ENCODE peak calls at places on chromosomes 3 and 15, in five cellular contexts. I is A549, P is stomach, S is tibial nerve, C is ovary. A is an unnamed sample.

GRCh38 chr15:70486451-70487379 is 276.6 kb downstream of the UACA start:
- DNase-seq in I (no peak), P (no peak), S (no peak), C (no peak), A (peak)

GRCh38 chr3:188165596-188165995 is 11.6 kb downstream of the LPP start:
- DNase-seq in I (peak), P (no peak), S (no peak), C (no peak), A (no peak)

GRCh38 chr15:90143176-90143655 is 40.9 kb upstream of the IDH2 start:
- DNase-seq in I (peak), P (peak), S (no peak), C (peak), A (peak)

GRCh38 chr15:70260096-70260495 is 162.4 kb upstream of the TLE3 start:
- DNase-seq in I (no peak), P (no peak), S (no peak), C (no peak), A (no peak)

GRCh38 chr3:115244350-115244749 is 97.3 kb upstream of the ZBTB20 start:
- DNase-seq in I (no peak), P (no peak), S (no peak), C (no peak), A (no peak)

GRCh38 chr3:27976933-27977332 is 254.8 kb upstream of the EOMES start:
- DNase-seq in I (peak), P (no peak), S (no peak), C (no peak), A (no peak)

GRCh38 chr3:169772530-169772950 is 656 bp upstream of the MYNN start:
- DNase-seq in I (peak), P (peak), S (peak), C (peak), A (peak)

GRCh38 chr15:25890532-25890931 is 27.4 kb upstream of the ATP10A start:
- DNase-seq in I (no peak), P (no peak), S (no peak), C (no peak), A (peak)

GRCh38 chr15:72421484-72421883 is 23.4 kb downstream of the TMEM202 start:
- DNase-seq in I (no peak), P (no peak), S (no peak), C (no peak), A (no peak)

GRCh38 chr15:62452016-62452415 is 286.9 kb upstream of the C2CD4B start:
- DNase-seq in I (no peak), P (no peak), S (no peak), C (no peak), A (no peak)

GRCh38 chr3:156611870-156612494 is 57.1 kb upstream of the SSR3 start:
- DNase-seq in I (no peak), P (no peak), S (no peak), C (no peak), A (no peak)

GRCh38 chr3:141939759-141940158 is 63.3 kb downstream of the ATP1B3 start:
- DNase-seq in I (no peak), P (no peak), S (no peak), C (no peak), A (peak)

GRCh38 chr15:70608156-70608555 is 155.2 kb downstream of the UACA start:
- DNase-seq in I (no peak), P (no peak), S (no peak), C (peak), A (no peak)

GRCh38 chr15:68317281-68318007 is 39.9 kb downstream of the FEM1B start:
- DNase-seq in I (no peak), P (no peak), S (no peak), C (no peak), A (peak)

GRCh38 chr3:170419301-170420087 is 826 bp downstream of the CLDN11 start:
- DNase-seq in I (no peak), P (no peak), S (no peak), C (peak), A (peak)

GRCh38 chr3:25495726-25496125 is 67.7 kb downstream of the RARB start:
- DNase-seq in I (no peak), P (no peak), S (no peak), C (no peak), A (no peak)

GRCh38 chr3:138187296-138188012 is at the start of gene ARMC8:
- DNase-seq in I (peak), P (peak), S (no peak), C (peak), A (peak)

GRCh38 chr3:58203541-58203940 is 7.2 kb downstream of the DNASE1L3 start:
- DNase-seq in I (no peak), P (no peak), S (no peak), C (no peak), A (no peak)

GRCh38 chr3:107525101-107525953 is 2.6 kb downstream of the BBX start:
- DNase-seq in I (peak), P (peak), S (no peak), C (peak), A (peak)

GRCh38 chr3:11764931-11765363 is 81.7 kb downstream of the TAMM41 start:
- DNase-seq in I (no peak), P (no peak), S (no peak), C (no peak), A (no peak)

GRCh38 chr3:128878556-128879124 is 780 bp upstream of the ACAD9 start:
- DNase-seq in I (no peak), P (no peak), S (no peak), C (peak), A (peak)

GRCh38 chr3:120791958-120792357 is 49.4 kb downstream of the GTF2E1 start:
- DNase-seq in I (no peak), P (no peak), S (no peak), C (no peak), A (no peak)

GRCh38 chr15:49421991-49422390 is 1.1 kb upstream of the FGF7 start:
- DNase-seq in I (peak), P (peak), S (peak), C (peak), A (peak)

GRCh38 chr3:130473416-130473815 is 43.6 kb upstream of the COL6A6 start:
- DNase-seq in I (no peak), P (no peak), S (no peak), C (no peak), A (no peak)

GRCh38 chr15:50786468-50786867 is 21.0 kb upstream of the SPPL2A start:
- DNase-seq in I (no peak), P (no peak), S (no peak), C (no peak), A (no peak)

GRCh38 chr3:170485696-170486095 is 67.0 kb downstream of the CLDN11 start:
- DNase-seq in I (no peak), P (no peak), S (no peak), C (no peak), A (no peak)

GRCh38 chr3:125300416-125300815 is 74.7 kb downstream of the ZNF148 start:
- DNase-seq in I (no peak), P (no peak), S (no peak), C (no peak), A (no peak)

GRCh38 chr3:76570436-76571057 is 469.4 kb upstream of the ROBO2 start:
- DNase-seq in I (peak), P (no peak), S (no peak), C (no peak), A (no peak)

GRCh38 chr3:42698911-42699230 is 3.7 kb downstream of the HHATL start:
- DNase-seq in I (no peak), P (peak), S (no peak), C (peak), A (no peak)

GRCh38 chr15:75640483-75641175 is 605 bp upstream of the IMP3 start:
- DNase-seq in I (peak), P (no peak), S (no peak), C (no peak), A (no peak)

GRCh38 chr3:192372627-192373026 is 354.7 kb downstream of the FGF12 start:
- DNase-seq in I (no peak), P (no peak), S (no peak), C (no peak), A (no peak)

GRCh38 chr3:123883111-123883510 is 1.0 kb downstream of the MYLK start:
- DNase-seq in I (no peak), P (no peak), S (no peak), C (no peak), A (no peak)

GRCh38 chr3:123881771-123882170 is 2.4 kb downstream of the MYLK start:
- DNase-seq in I (no peak), P (no peak), S (no peak), C (no peak), A (no peak)

GRCh38 chr3:123883656-123884257 is 375 bp downstream of the MYLK start:
- DNase-seq in I (peak), P (no peak), S (no peak), C (no peak), A (no peak)

GRCh38 chr3:123884258-123884831 is at the start of gene MYLK:
- DNase-seq in I (peak), P (peak), S (no peak), C (peak), A (peak)

DNA sequence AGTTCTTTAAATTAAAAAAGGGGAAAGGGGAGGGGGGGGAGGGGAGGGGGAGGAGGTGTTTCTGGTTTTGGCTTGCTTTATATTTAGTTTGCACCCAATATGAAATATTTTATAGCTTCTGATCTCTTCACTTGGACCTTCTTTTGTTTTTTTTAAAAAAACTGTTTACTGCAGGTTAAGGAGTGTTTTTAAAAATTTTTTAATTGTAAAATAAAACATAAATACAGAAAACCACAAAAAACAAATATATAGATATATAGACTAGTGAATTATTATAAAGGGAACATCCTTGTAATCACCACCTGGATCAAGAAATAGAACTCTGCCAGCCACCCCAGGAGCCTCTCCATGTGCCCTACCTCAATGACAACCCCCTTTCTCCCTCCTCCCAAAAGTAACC is 861 bp upstream of the MYLK start:
- DNase-seq in I (no peak), P (no peak), S (no peak), C (no peak), A (no peak)
- H3K4me3 ChIP-seq in I (peak), P (no peak), S (no peak), C (no peak), A (no peak)

GRCh38 chr15:57234156-57234555 is 142.1 kb upstream of the CGNL1 start:
- DNase-seq in I (no peak), P (no peak), S (no peak), C (no peak), A (no peak)

GRCh38 chr15:57237282-57237642 is 139.0 kb upstream of the CGNL1 start:
- DNase-seq in I (no peak), P (no peak), S (no peak), C (no peak), A (no peak)

GRCh38 chr15:57236561-57237281 is 139.6 kb upstream of the CGNL1 start:
- DNase-seq in I (no peak), P (no peak), S (no peak), C (no peak), A (no peak)

GRCh38 chr15:57235186-57235585 is 141.1 kb upstream of the CGNL1 start:
- DNase-seq in I (no peak), P (no peak), S (no peak), C (no peak), A (no peak)

DNA sequence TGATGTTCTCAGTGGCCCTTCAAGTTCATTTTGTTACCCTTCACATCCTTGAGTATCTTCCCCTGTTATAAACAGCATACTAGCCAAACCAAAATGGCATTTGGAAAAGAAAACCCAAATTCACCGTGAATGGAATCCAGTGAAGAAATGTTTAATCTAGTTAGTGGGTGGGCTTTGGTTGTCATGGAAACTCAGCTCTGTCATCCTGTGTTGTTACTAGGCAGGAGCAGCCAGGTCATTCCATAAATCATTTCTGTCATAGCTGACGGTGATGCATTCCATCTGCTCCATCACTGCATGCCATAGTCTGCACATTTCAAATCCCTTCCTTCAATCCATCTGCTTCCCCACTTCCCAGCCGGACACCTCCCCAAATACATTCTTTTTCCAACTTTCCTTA is 140.4 kb upstream of the CGNL1 start:
- DNase-seq in I (peak), P (no peak), S (no peak), C (no peak), A (no peak)
- TF ChIP-seq EP300 in I (no peak), P (no peak), S (no peak), C (no peak), A (no peak)

GRCh38 chr15:66938114-66938830 is 127.1 kb upstream of the SMAD3 start:
- DNase-seq in I (no peak), P (no peak), S (no peak), C (no peak), A (peak)

GRCh38 chr15:66936115-66936863 is 129.1 kb upstream of the SMAD3 start:
- DNase-seq in I (no peak), P (no peak), S (no peak), C (peak), A (peak)

GRCh38 chr15:66937588-66937987 is 127.8 kb upstream of the SMAD3 start:
- DNase-seq in I (no peak), P (no peak), S (no peak), C (no peak), A (peak)

GRCh38 chr15:66935688-66936087 is 129.7 kb upstream of the SMAD3 start:
- DNase-seq in I (no peak), P (no peak), S (no peak), C (no peak), A (peak)

GRCh38 chr15:66936864-66937245 is 128.5 kb upstream of the SMAD3 start:
- DNase-seq in I (no peak), P (no peak), S (no peak), C (no peak), A (peak)
- H3K4me3 ChIP-seq in I (no peak), P (peak), S (peak), C (peak), A (peak)

GRCh38 chr3:193711964-193712598 is 119.1 kb downstream of the OPA1 start:
- DNase-seq in I (no peak), P (no peak), S (no peak), C (no peak), A (no peak)
- TF ChIP-seq EP300 in I (no peak), P (no peak), S (no peak), C (no peak), A (no peak)

GRCh38 chr3:50156549-50156948 is 1.4 kb downstream of the SEMA3F start:
- DNase-seq in I (no peak), P (no peak), S (no peak), C (no peak), A (no peak)
- H3K4me3 ChIP-seq in I (peak), P (peak), S (no peak), C (peak), A (no peak)

GRCh38 chr15:42081463-42081830 is 12.9 kb downstream of the PLA2G4D start:
- DNase-seq in I (no peak), P (peak), S (no peak), C (no peak), A (no peak)

GRCh38 chr15:42082141-42082540 is 12.2 kb downstream of the PLA2G4D start:
- DNase-seq in I (no peak), P (no peak), S (no peak), C (no peak), A (no peak)

GRCh38 chr15:42078903-42079302 is 15.5 kb downstream of the PLA2G4D start:
- DNase-seq in I (no peak), P (no peak), S (no peak), C (no peak), A (no peak)

GRCh38 chr15:42079401-42079908 is 14.9 kb downstream of the PLA2G4D start:
- DNase-seq in I (no peak), P (peak), S (no peak), C (no peak), A (peak)

GRCh38 chr15:42080585-42081462 is 13.5 kb downstream of the PLA2G4D start:
- DNase-seq in I (no peak), P (peak), S (no peak), C (no peak), A (peak)
- TF ChIP-seq EP300 in I (no peak), P (no peak), S (no peak), C (no peak), A (no peak)